ENCODE peak calls at places on chromosomes 2 and 18, in six cellular contexts. One of them, this sample, is unnamed.

GRCh38 chr18:11309172-11309571 is 159.8 kb upstream of the PIEZO2 start:
- DNase-seq in NCI-H1092: no peak
- DNase-seq in right cardiac atrium: no peak
- DNase-seq in stimulated activated CD8-positive, alpha-beta memory T cell treated with anti-CD3 and anti-CD28 coated beads, Interleukin-4, amount 100 ng/mL, for 24 hours: no peak
- DNase-seq in activated CD4-positive, alpha-beta T cell treated with anti-CD3 and anti-CD28 coated beads for 24 hours: no peak
- DNase-seq in vagina: no peak
- DNase-seq in this sample: no peak

GRCh38 chr2:95300391-95300938 is 3.3 kb downstream of the KCNIP3 start:
- DNase-seq in NCI-H1092: peak
- DNase-seq in right cardiac atrium: no peak
- DNase-seq in stimulated activated CD8-positive, alpha-beta memory T cell treated with anti-CD3 and anti-CD28 coated beads, Interleukin-4, amount 100 ng/mL, for 24 hours: no peak
- DNase-seq in activated CD4-positive, alpha-beta T cell treated with anti-CD3 and anti-CD28 coated beads for 24 hours: no peak
- DNase-seq in vagina: no peak
- DNase-seq in this sample: peak

GRCh38 chr2:47034973-47035609 is 119.5 kb upstream of the MCFD2 start:
- DNase-seq in NCI-H1092: no peak
- DNase-seq in right cardiac atrium: peak
- DNase-seq in stimulated activated CD8-positive, alpha-beta memory T cell treated with anti-CD3 and anti-CD28 coated beads, Interleukin-4, amount 100 ng/mL, for 24 hours: no peak
- DNase-seq in activated CD4-positive, alpha-beta T cell treated with anti-CD3 and anti-CD28 coated beads for 24 hours: no peak
- DNase-seq in vagina: no peak
- DNase-seq in this sample: no peak

GRCh38 chr2:40213071-40213470 is 238.8 kb downstream of the SLC8A1 start:
- DNase-seq in NCI-H1092: no peak
- DNase-seq in right cardiac atrium: no peak
- DNase-seq in stimulated activated CD8-positive, alpha-beta memory T cell treated with anti-CD3 and anti-CD28 coated beads, Interleukin-4, amount 100 ng/mL, for 24 hours: no peak
- DNase-seq in activated CD4-positive, alpha-beta T cell treated with anti-CD3 and anti-CD28 coated beads for 24 hours: no peak
- DNase-seq in vagina: no peak
- DNase-seq in this sample: no peak

GRCh38 chr2:88024509-88024908 is 8.2 kb upstream of the RNU2-63P start:
- DNase-seq in NCI-H1092: no peak
- DNase-seq in right cardiac atrium: no peak
- DNase-seq in stimulated activated CD8-positive, alpha-beta memory T cell treated with anti-CD3 and anti-CD28 coated beads, Interleukin-4, amount 100 ng/mL, for 24 hours: no peak
- DNase-seq in activated CD4-positive, alpha-beta T cell treated with anti-CD3 and anti-CD28 coated beads for 24 hours: no peak
- DNase-seq in vagina: no peak
- DNase-seq in this sample: no peak

GRCh38 chr2:58967736-58968135 is 726.6 kb upstream of the FANCL start:
- DNase-seq in NCI-H1092: no peak
- DNase-seq in right cardiac atrium: peak
- DNase-seq in stimulated activated CD8-positive, alpha-beta memory T cell treated with anti-CD3 and anti-CD28 coated beads, Interleukin-4, amount 100 ng/mL, for 24 hours: no peak
- DNase-seq in activated CD4-positive, alpha-beta T cell treated with anti-CD3 and anti-CD28 coated beads for 24 hours: no peak
- DNase-seq in vagina: no peak
- DNase-seq in this sample: no peak

GRCh38 chr18:9335255-9336045 is 877 bp downstream of the TWSG1 start:
- DNase-seq in NCI-H1092: no peak
- DNase-seq in right cardiac atrium: no peak
- DNase-seq in stimulated activated CD8-positive, alpha-beta memory T cell treated with anti-CD3 and anti-CD28 coated beads, Interleukin-4, amount 100 ng/mL, for 24 hours: no peak
- DNase-seq in activated CD4-positive, alpha-beta T cell treated with anti-CD3 and anti-CD28 coated beads for 24 hours: no peak
- DNase-seq in vagina: no peak
- DNase-seq in this sample: no peak

GRCh38 chr2:86035883-86036789 is 69.5 kb downstream of the POLR1A start:
- DNase-seq in NCI-H1092: peak
- DNase-seq in right cardiac atrium: peak
- DNase-seq in stimulated activated CD8-positive, alpha-beta memory T cell treated with anti-CD3 and anti-CD28 coated beads, Interleukin-4, amount 100 ng/mL, for 24 hours: peak
- DNase-seq in activated CD4-positive, alpha-beta T cell treated with anti-CD3 and anti-CD28 coated beads for 24 hours: no peak
- DNase-seq in vagina: no peak
- DNase-seq in this sample: peak

GRCh38 chr2:48551548-48551947 is 21.6 kb downstream of the STON1 start:
- DNase-seq in NCI-H1092: no peak
- DNase-seq in right cardiac atrium: no peak
- DNase-seq in stimulated activated CD8-positive, alpha-beta memory T cell treated with anti-CD3 and anti-CD28 coated beads, Interleukin-4, amount 100 ng/mL, for 24 hours: no peak
- DNase-seq in activated CD4-positive, alpha-beta T cell treated with anti-CD3 and anti-CD28 coated beads for 24 hours: no peak
- DNase-seq in vagina: no peak
- DNase-seq in this sample: peak

GRCh38 chr2:68366083-68366560 is 1.0 kb downstream of the PLEK start:
- DNase-seq in NCI-H1092: no peak
- DNase-seq in right cardiac atrium: no peak
- DNase-seq in stimulated activated CD8-positive, alpha-beta memory T cell treated with anti-CD3 and anti-CD28 coated beads, Interleukin-4, amount 100 ng/mL, for 24 hours: no peak
- DNase-seq in activated CD4-positive, alpha-beta T cell treated with anti-CD3 and anti-CD28 coated beads for 24 hours: no peak
- DNase-seq in vagina: no peak
- DNase-seq in this sample: no peak

GRCh38 chr2:42249887-42250286 is 80.7 kb downstream of the EML4 start:
- DNase-seq in NCI-H1092: peak
- DNase-seq in right cardiac atrium: no peak
- DNase-seq in stimulated activated CD8-positive, alpha-beta memory T cell treated with anti-CD3 and anti-CD28 coated beads, Interleukin-4, amount 100 ng/mL, for 24 hours: no peak
- DNase-seq in activated CD4-positive, alpha-beta T cell treated with anti-CD3 and anti-CD28 coated beads for 24 hours: no peak
- DNase-seq in vagina: no peak
- DNase-seq in this sample: peak

GRCh38 chr2:68653538-68653982 is 10.2 kb downstream of the PROKR1 start:
- DNase-seq in NCI-H1092: no peak
- DNase-seq in right cardiac atrium: peak
- DNase-seq in stimulated activated CD8-positive, alpha-beta memory T cell treated with anti-CD3 and anti-CD28 coated beads, Interleukin-4, amount 100 ng/mL, for 24 hours: no peak
- DNase-seq in activated CD4-positive, alpha-beta T cell treated with anti-CD3 and anti-CD28 coated beads for 24 hours: no peak
- DNase-seq in vagina: no peak
- DNase-seq in this sample: peak

GRCh38 chr2:192687000-192687399 is 492.3 kb upstream of the TMEFF2 start:
- DNase-seq in NCI-H1092: no peak
- DNase-seq in right cardiac atrium: no peak
- DNase-seq in stimulated activated CD8-positive, alpha-beta memory T cell treated with anti-CD3 and anti-CD28 coated beads, Interleukin-4, amount 100 ng/mL, for 24 hours: no peak
- DNase-seq in activated CD4-positive, alpha-beta T cell treated with anti-CD3 and anti-CD28 coated beads for 24 hours: no peak
- DNase-seq in vagina: no peak
- DNase-seq in this sample: no peak

GRCh38 chr2:28401948-28402550 is 9.4 kb downstream of the FOSL2 start:
- DNase-seq in NCI-H1092: no peak
- DNase-seq in right cardiac atrium: no peak
- DNase-seq in stimulated activated CD8-positive, alpha-beta memory T cell treated with anti-CD3 and anti-CD28 coated beads, Interleukin-4, amount 100 ng/mL, for 24 hours: no peak
- DNase-seq in activated CD4-positive, alpha-beta T cell treated with anti-CD3 and anti-CD28 coated beads for 24 hours: no peak
- DNase-seq in vagina: no peak
- DNase-seq in this sample: no peak

GRCh38 chr18:70292628-70293027 is 3.8 kb downstream of the SOCS6 start:
- DNase-seq in NCI-H1092: no peak
- DNase-seq in right cardiac atrium: no peak
- DNase-seq in stimulated activated CD8-positive, alpha-beta memory T cell treated with anti-CD3 and anti-CD28 coated beads, Interleukin-4, amount 100 ng/mL, for 24 hours: no peak
- DNase-seq in activated CD4-positive, alpha-beta T cell treated with anti-CD3 and anti-CD28 coated beads for 24 hours: no peak
- DNase-seq in vagina: no peak
- DNase-seq in this sample: no peak

GRCh38 chr2:15826273-15826717 is 114.1 kb upstream of the MYCN start:
- DNase-seq in NCI-H1092: no peak
- DNase-seq in right cardiac atrium: no peak
- DNase-seq in stimulated activated CD8-positive, alpha-beta memory T cell treated with anti-CD3 and anti-CD28 coated beads, Interleukin-4, amount 100 ng/mL, for 24 hours: no peak
- DNase-seq in activated CD4-positive, alpha-beta T cell treated with anti-CD3 and anti-CD28 coated beads for 24 hours: no peak
- DNase-seq in vagina: no peak
- DNase-seq in this sample: no peak

GRCh38 chr2:9288233-9288632 is 81.6 kb downstream of the ASAP2 start:
- DNase-seq in NCI-H1092: no peak
- DNase-seq in right cardiac atrium: no peak
- DNase-seq in stimulated activated CD8-positive, alpha-beta memory T cell treated with anti-CD3 and anti-CD28 coated beads, Interleukin-4, amount 100 ng/mL, for 24 hours: no peak
- DNase-seq in activated CD4-positive, alpha-beta T cell treated with anti-CD3 and anti-CD28 coated beads for 24 hours: no peak
- DNase-seq in vagina: no peak
- DNase-seq in this sample: no peak

GRCh38 chr18:45412577-45412976 is 202.7 kb upstream of the SLC14A2 start:
- DNase-seq in NCI-H1092: no peak
- DNase-seq in right cardiac atrium: no peak
- DNase-seq in stimulated activated CD8-positive, alpha-beta memory T cell treated with anti-CD3 and anti-CD28 coated beads, Interleukin-4, amount 100 ng/mL, for 24 hours: no peak
- DNase-seq in activated CD4-positive, alpha-beta T cell treated with anti-CD3 and anti-CD28 coated beads for 24 hours: no peak
- DNase-seq in vagina: no peak
- DNase-seq in this sample: no peak

GRCh38 chr2:385061-385460 is 97.2 kb upstream of the ALKAL2 start:
- DNase-seq in NCI-H1092: no peak
- DNase-seq in right cardiac atrium: no peak
- DNase-seq in stimulated activated CD8-positive, alpha-beta memory T cell treated with anti-CD3 and anti-CD28 coated beads, Interleukin-4, amount 100 ng/mL, for 24 hours: no peak
- DNase-seq in activated CD4-positive, alpha-beta T cell treated with anti-CD3 and anti-CD28 coated beads for 24 hours: no peak
- DNase-seq in vagina: no peak
- DNase-seq in this sample: no peak

GRCh38 chr18:76801567-76802505 is 20.5 kb upstream of the ZNF236 start:
- DNase-seq in NCI-H1092: peak
- DNase-seq in right cardiac atrium: peak
- DNase-seq in stimulated activated CD8-positive, alpha-beta memory T cell treated with anti-CD3 and anti-CD28 coated beads, Interleukin-4, amount 100 ng/mL, for 24 hours: peak
- DNase-seq in activated CD4-positive, alpha-beta T cell treated with anti-CD3 and anti-CD28 coated beads for 24 hours: peak
- DNase-seq in vagina: no peak
- DNase-seq in this sample: peak

This sample was measured in prostate gland.